ENCODE peak calls at places on chromosomes 16 and 17, in six cellular contexts. E, W, K, R, Z and C are unnamed samples. For H3K4me1, the result is how much of the 10 kb centered on the place peaks cover.

GRCh38 chr17:74519951-74520553 is 11.2 kb downstream of the CD300LB start:
- DNase-seq in R (no peak), W (no peak), E (no peak), K (no peak), Z (no peak), C (no peak)

GRCh38 chr16:73298562-73298961 is 250.6 kb upstream of the ZFHX3 start:
- DNase-seq in Z (no peak), K (no peak), R (no peak), E (no peak), W (no peak), C (no peak)

GRCh38 chr16:81069063-81069462 is 8.0 kb downstream of the C16orf46 start:
- DNase-seq in K (no peak), E (no peak), R (no peak), Z (no peak), W (no peak), C (no peak)

GRCh38 chr17:19003966-19004600 is 481 bp downstream of the FAM83G start:
- DNase-seq in R (peak), K (peak), Z (peak), W (no peak), E (no peak), C (no peak)

GRCh38 chr17:4967539-4968165 is at the start of gene SPAG7:
- DNase-seq in K (peak), E (peak), Z (peak), R (peak), W (peak), C (peak)

GRCh38 chr16:57764341-57765159 is 29.0 kb downstream of the KATNB1 start:
- DNase-seq in W (peak), K (no peak), R (peak), E (no peak), Z (no peak), C (no peak)

GRCh38 chr17:33464669-33465275 is 171.7 kb upstream of the ASIC2 start:
- DNase-seq in Z (no peak), K (no peak), E (no peak), W (no peak), R (no peak), C (no peak)

GRCh38 chr17:37273419-37274051 is 102.2 kb upstream of the C17orf78 start:
- DNase-seq in W (no peak), E (no peak), K (no peak), Z (no peak), R (peak), C (no peak)

GRCh38 chr17:72997559-72997958 is 94.9 kb downstream of the SLC39A11 start:
- DNase-seq in K (no peak), W (no peak), R (no peak), E (no peak), Z (no peak), C (no peak)

GRCh38 chr16:66315210-66315825 is 51.2 kb upstream of the CDH5 start:
- DNase-seq in Z (peak), K (peak), E (peak), R (peak), W (no peak), C (peak)

GRCh38 chr17:3005696-3006095 is 57.7 kb downstream of the OR1D5 start:
- DNase-seq in W (no peak), Z (no peak), K (peak), E (no peak), R (no peak), C (no peak)

GRCh38 chr17:40517981-40518380 is 16.6 kb upstream of the TNS4 start:
- DNase-seq in W (no peak), Z (no peak), E (no peak), K (no peak), R (no peak), C (no peak)

GRCh38 chr17:33234930-33235685 is 58.0 kb downstream of the ASIC2 start:
- DNase-seq in R (peak), Z (peak), E (no peak), K (no peak), W (peak), C (peak)

GRCh38 chr16:14486520-14487303 is 143.3 kb downstream of the PARN start:
- DNase-seq in Z (peak), R (peak), E (peak), K (peak), W (peak), C (peak)

GRCh38 chr16:4316103-4316731 is 350 bp downstream of the GLIS2 start:
- DNase-seq in W (peak), R (peak), Z (no peak), K (peak), E (no peak), C (no peak)

GRCh38 chr17:13256545-13256944 is 238.7 kb upstream of the ELAC2 start:
- DNase-seq in Z (no peak), E (no peak), R (no peak), K (no peak), W (no peak), C (no peak)

GRCh38 chr17:44916059-44916780 is 920 bp upstream of the GFAP start:
- DNase-seq in K (no peak), Z (no peak), W (no peak), E (no peak), R (peak), C (no peak)

GRCh38 chr17:9911089-9911488 is 6.0 kb upstream of the RCVRN start:
- DNase-seq in W (no peak), K (no peak), E (no peak), Z (no peak), R (no peak), C (no peak)

GRCh38 chr17:9908649-9909042 is 3.6 kb upstream of the RCVRN start:
- DNase-seq in W (no peak), K (no peak), R (no peak), E (no peak), Z (no peak), C (no peak)

GRCh38 chr17:9916108-9916507 is 11.0 kb upstream of the RCVRN start:
- DNase-seq in R (no peak), E (no peak), W (no peak), K (no peak), Z (no peak), C (no peak)

GRCh38 chr17:9913476-9913875 is 8.4 kb upstream of the RCVRN start:
- DNase-seq in Z (no peak), E (no peak), R (no peak), W (no peak), K (no peak), C (no peak)

GRCh38 chr17:9912146-9913099 is 7.4 kb upstream of the RCVRN start:
- DNase-seq in K (no peak), R (no peak), W (no peak), E (no peak), Z (no peak), C (no peak)
- H3K4me1 ChIP-seq in K (under half), R (under half), W (under half), E (under half), Z (under half), C (under half)

GRCh38 chr17:50208611-50209061 is 7.2 kb upstream of the COL1A1 start:
- DNase-seq in E (no peak), K (no peak), W (no peak), Z (peak), R (no peak), C (no peak)

GRCh38 chr17:50207318-50207717 is 5.9 kb upstream of the COL1A1 start:
- DNase-seq in R (no peak), K (no peak), W (no peak), Z (no peak), E (no peak), C (no peak)

GRCh38 chr17:50209133-50209471 is 7.7 kb upstream of the COL1A1 start:
- DNase-seq in R (no peak), K (no peak), Z (peak), W (no peak), E (no peak), C (peak)

GRCh38 chr17:50206604-50207293 is 5.3 kb upstream of the COL1A1 start:
- DNase-seq in Z (no peak), R (peak), W (no peak), E (no peak), K (no peak), C (no peak)

DNA sequence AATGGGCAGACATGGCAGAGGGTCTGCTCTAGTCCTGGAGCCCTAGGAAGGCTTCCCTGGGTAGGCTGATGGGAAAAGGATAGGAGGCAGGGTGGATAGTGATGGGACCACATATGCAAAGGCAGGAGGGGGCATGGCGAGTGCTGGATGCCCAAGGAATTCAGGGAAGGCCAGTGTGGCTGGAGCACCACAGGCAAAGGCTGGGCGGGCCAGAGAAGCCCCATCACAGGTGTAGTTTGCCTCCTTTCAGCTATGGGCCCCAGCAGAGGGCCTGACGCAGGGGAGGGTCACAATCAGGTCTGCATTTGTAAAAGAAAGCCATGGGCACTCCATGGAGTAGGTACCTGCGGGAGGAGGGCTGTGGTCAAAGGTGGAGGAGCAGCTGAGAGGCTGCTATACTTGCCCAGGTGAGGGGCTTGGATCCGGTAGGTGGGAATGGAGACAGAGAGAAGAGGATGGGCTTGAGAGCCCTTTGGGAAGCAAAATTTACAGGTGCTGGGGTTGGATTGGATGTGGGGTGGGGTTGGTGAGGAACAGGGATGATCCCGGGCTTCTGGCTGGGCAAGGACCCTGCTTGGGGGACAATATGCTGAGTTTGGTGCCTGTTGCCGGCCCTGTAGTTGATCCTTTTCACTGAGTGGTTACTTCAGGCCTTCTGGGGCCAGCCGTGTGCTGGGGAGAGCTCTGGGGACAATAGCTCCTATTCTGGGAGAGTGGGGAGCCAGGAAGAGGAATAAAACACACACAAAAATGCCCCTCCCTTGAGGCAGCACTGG is 6.5 kb upstream of the COL1A1 start:
- DNase-seq in E (no peak), W (no peak), K (no peak), R (no peak), Z (no peak), C (no peak)
- H3K27ac ChIP-seq in E (no peak), W (no peak), K (no peak), R (peak), Z (no peak), C (peak)

GRCh38 chr16:50266337-50267091 is at the start of gene ADCY7:
- DNase-seq in Z (peak), E (peak), W (peak), R (peak), K (peak), C (peak)

GRCh38 chr16:50268352-50268751 is 2.0 kb downstream of the ADCY7 start:
- DNase-seq in E (no peak), Z (no peak), K (peak), R (no peak), W (peak), C (no peak)

GRCh38 chr16:50267651-50268050 is 1.3 kb downstream of the ADCY7 start:
- DNase-seq in R (no peak), K (peak), W (peak), E (no peak), Z (no peak), C (no peak)

GRCh38 chr16:50265716-50266336 is 525 bp upstream of the ADCY7 start:
- DNase-seq in W (peak), R (no peak), Z (no peak), K (peak), E (no peak), C (no peak)

GRCh38 chr16:50267151-50267631 is 840 bp downstream of the ADCY7 start:
- DNase-seq in Z (no peak), R (peak), K (peak), E (no peak), W (peak), C (no peak)
- H3K4me3 ChIP-seq in Z (no peak), R (no peak), K (no peak), E (peak), W (peak), C (no peak)

DNA sequence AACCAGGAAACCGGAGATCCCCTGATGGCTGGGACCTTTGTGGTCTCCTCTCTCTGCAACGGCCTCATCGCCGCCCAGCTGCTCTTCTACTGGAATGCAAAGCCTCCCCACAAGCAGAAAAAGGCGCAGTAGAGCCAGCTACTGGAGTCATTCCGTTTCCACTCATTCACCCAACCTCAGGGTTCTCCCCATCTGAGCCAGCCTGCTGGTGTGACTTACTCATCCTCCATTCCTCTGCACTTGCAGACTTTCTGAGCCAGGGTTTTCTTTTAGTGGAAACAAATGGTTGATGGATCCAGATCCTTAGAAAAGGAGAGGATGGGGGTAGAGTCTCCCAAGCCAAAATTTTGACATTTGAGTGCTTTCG is 2.5 kb downstream of the SOX15 start:
- DNase-seq in R (no peak), E (no peak), Z (no peak), W (no peak), K (no peak), C (no peak)
- H3K4me1 ChIP-seq in R (under half), E (under half), Z (under half), W (under half), K (under half), C (under half)

GRCh38 chr17:68573338-68573737 is 27.8 kb downstream of the FAM20A start:
- DNase-seq in W (no peak), E (no peak), R (no peak), K (no peak), Z (no peak), C (no peak)
- H3K27ac ChIP-seq in W (no peak), E (no peak), R (no peak), K (no peak), Z (no peak), C (no peak)

DNA sequence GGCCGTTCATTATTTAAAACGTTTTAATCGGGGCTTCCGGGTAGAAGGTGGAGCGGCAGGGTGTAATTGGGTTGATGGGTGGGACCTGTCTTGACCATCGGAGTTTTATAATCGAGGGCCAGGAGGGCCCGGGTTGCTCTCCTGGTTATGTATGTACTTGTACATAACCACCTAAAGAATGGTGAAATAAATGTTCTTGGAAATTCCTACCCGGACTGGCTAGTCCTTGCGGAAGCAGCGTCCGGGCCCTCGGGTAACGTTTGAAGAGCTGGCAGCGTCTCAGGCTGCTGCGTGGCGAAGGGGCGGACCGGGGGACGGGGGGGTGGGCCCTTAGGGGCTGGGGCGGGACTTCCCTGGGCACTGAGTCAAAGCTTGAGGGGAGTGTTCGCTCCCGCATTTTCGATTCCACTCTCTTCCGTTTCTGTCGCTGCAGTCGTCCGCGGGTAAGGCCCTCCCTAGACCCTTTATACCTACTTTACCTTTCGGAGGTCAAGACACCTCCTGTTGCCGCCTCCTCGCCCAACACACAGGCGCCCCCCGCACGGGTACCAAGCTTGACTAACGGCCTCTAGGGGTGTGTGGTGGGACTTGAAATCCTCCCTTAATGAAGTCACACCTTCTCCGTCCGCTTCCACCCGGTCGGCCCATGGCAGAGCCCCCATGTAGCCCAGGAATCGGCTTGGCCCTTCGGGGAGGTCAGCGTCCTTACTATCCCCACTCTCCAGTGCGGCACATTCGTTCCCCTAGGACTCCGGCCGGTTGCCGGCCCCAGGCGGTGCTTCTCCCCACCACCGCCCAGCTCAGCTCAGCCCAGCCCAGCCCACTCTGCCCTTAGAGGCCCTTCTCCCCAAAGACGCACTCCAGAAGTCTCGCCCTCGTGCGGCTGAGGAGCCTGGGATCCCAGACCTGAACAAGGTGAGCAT is at the start of gene TMEM106A:
- DNase-seq in Z (peak), W (peak), E (peak), K (peak), R (no peak), C (peak)
- H3K4me3 ChIP-seq in Z (peak), W (peak), E (peak), K (peak), R (no peak), C (peak)